ENCODE peak calls at places on chromosomes 5 and 9, in six cellular contexts. One of them, this sample, is unnamed.

GRCh38 chr5:154278172-154278571 is 87.6 kb downstream of the GALNT10 start:
- DNase-seq in CD4-positive, alpha-beta T cell: no peak
- DNase-seq in AG09309: no peak
- DNase-seq in activated CD8-positive, alpha-beta T cell treated with anti-CD3 and anti-CD28 coated beads for 36 hours: no peak
- DNase-seq in RWPE1: no peak
- DNase-seq in mammary epithelial cell: no peak
- DNase-seq in this sample: no peak

GRCh38 chr5:74185599-74185998 is 454.9 kb downstream of the ENC1 start:
- DNase-seq in mammary epithelial cell: no peak
- DNase-seq in AG09309: no peak
- DNase-seq in activated CD8-positive, alpha-beta T cell treated with anti-CD3 and anti-CD28 coated beads for 36 hours: no peak
- DNase-seq in CD4-positive, alpha-beta T cell: no peak
- DNase-seq in RWPE1: no peak
- DNase-seq in this sample: no peak

GRCh38 chr5:123122273-123122672 is 33.2 kb downstream of the PRDM6 start:
- DNase-seq in AG09309: no peak
- DNase-seq in mammary epithelial cell: no peak
- DNase-seq in RWPE1: no peak
- DNase-seq in activated CD8-positive, alpha-beta T cell treated with anti-CD3 and anti-CD28 coated beads for 36 hours: no peak
- DNase-seq in CD4-positive, alpha-beta T cell: no peak
- DNase-seq in this sample: no peak

GRCh38 chr9:133321411-133321935 is 14.5 kb downstream of the SURF6 start:
- DNase-seq in CD4-positive, alpha-beta T cell: no peak
- DNase-seq in mammary epithelial cell: no peak
- DNase-seq in activated CD8-positive, alpha-beta T cell treated with anti-CD3 and anti-CD28 coated beads for 36 hours: no peak
- DNase-seq in AG09309: no peak
- DNase-seq in RWPE1: no peak
- DNase-seq in this sample: no peak

GRCh38 chr9:130499804-130500263 is 55.1 kb downstream of the ASS1 start:
- DNase-seq in AG09309: no peak
- DNase-seq in RWPE1: peak
- DNase-seq in CD4-positive, alpha-beta T cell: no peak
- DNase-seq in mammary epithelial cell: peak
- DNase-seq in activated CD8-positive, alpha-beta T cell treated with anti-CD3 and anti-CD28 coated beads for 36 hours: peak
- DNase-seq in this sample: no peak

GRCh38 chr9:133933426-133934026 is 58.6 kb downstream of the VAV2 start:
- DNase-seq in CD4-positive, alpha-beta T cell: no peak
- DNase-seq in mammary epithelial cell: no peak
- DNase-seq in RWPE1: no peak
- DNase-seq in AG09309: no peak
- DNase-seq in activated CD8-positive, alpha-beta T cell treated with anti-CD3 and anti-CD28 coated beads for 36 hours: no peak
- DNase-seq in this sample: no peak

GRCh38 chr5:58871648-58872242 is 288.9 kb downstream of the RAB3C start:
- DNase-seq in CD4-positive, alpha-beta T cell: no peak
- DNase-seq in activated CD8-positive, alpha-beta T cell treated with anti-CD3 and anti-CD28 coated beads for 36 hours: peak
- DNase-seq in RWPE1: peak
- DNase-seq in AG09309: peak
- DNase-seq in mammary epithelial cell: peak
- DNase-seq in this sample: peak

GRCh38 chr9:76649894-76650293 is 114.3 kb upstream of the PCA3 start:
- DNase-seq in CD4-positive, alpha-beta T cell: no peak
- DNase-seq in AG09309: no peak
- DNase-seq in mammary epithelial cell: no peak
- DNase-seq in activated CD8-positive, alpha-beta T cell treated with anti-CD3 and anti-CD28 coated beads for 36 hours: no peak
- DNase-seq in RWPE1: no peak
- DNase-seq in this sample: no peak

GRCh38 chr5:82635561-82636288 is 357.6 kb upstream of the RPS23 start:
- DNase-seq in RWPE1: peak
- DNase-seq in mammary epithelial cell: peak
- DNase-seq in CD4-positive, alpha-beta T cell: no peak
- DNase-seq in AG09309: no peak
- DNase-seq in activated CD8-positive, alpha-beta T cell treated with anti-CD3 and anti-CD28 coated beads for 36 hours: no peak
- DNase-seq in this sample: no peak

GRCh38 chr5:126351138-126351537 is 72.1 kb upstream of the GRAMD2B start:
- DNase-seq in RWPE1: no peak
- DNase-seq in AG09309: peak
- DNase-seq in mammary epithelial cell: peak
- DNase-seq in activated CD8-positive, alpha-beta T cell treated with anti-CD3 and anti-CD28 coated beads for 36 hours: no peak
- DNase-seq in CD4-positive, alpha-beta T cell: no peak
- DNase-seq in this sample: no peak

GRCh38 chr9:94624621-94625020 is 14.7 kb downstream of the FBP1 start:
- DNase-seq in AG09309: no peak
- DNase-seq in RWPE1: no peak
- DNase-seq in mammary epithelial cell: no peak
- DNase-seq in activated CD8-positive, alpha-beta T cell treated with anti-CD3 and anti-CD28 coated beads for 36 hours: no peak
- DNase-seq in CD4-positive, alpha-beta T cell: no peak
- DNase-seq in this sample: no peak

GRCh38 chr9:94622087-94622486 is 17.2 kb downstream of the FBP1 start:
- DNase-seq in activated CD8-positive, alpha-beta T cell treated with anti-CD3 and anti-CD28 coated beads for 36 hours: no peak
- DNase-seq in mammary epithelial cell: no peak
- DNase-seq in AG09309: no peak
- DNase-seq in CD4-positive, alpha-beta T cell: no peak
- DNase-seq in RWPE1: no peak
- DNase-seq in this sample: no peak

GRCh38 chr9:94627287-94627686 is 12.0 kb downstream of the FBP1 start:
- DNase-seq in RWPE1: no peak
- DNase-seq in mammary epithelial cell: no peak
- DNase-seq in CD4-positive, alpha-beta T cell: no peak
- DNase-seq in AG09309: no peak
- DNase-seq in activated CD8-positive, alpha-beta T cell treated with anti-CD3 and anti-CD28 coated beads for 36 hours: no peak
- DNase-seq in this sample: no peak

GRCh38 chr9:94625835-94626234 is 13.5 kb downstream of the FBP1 start:
- DNase-seq in activated CD8-positive, alpha-beta T cell treated with anti-CD3 and anti-CD28 coated beads for 36 hours: peak
- DNase-seq in AG09309: no peak
- DNase-seq in mammary epithelial cell: no peak
- DNase-seq in CD4-positive, alpha-beta T cell: no peak
- DNase-seq in RWPE1: no peak
- DNase-seq in this sample: no peak

DNA sequence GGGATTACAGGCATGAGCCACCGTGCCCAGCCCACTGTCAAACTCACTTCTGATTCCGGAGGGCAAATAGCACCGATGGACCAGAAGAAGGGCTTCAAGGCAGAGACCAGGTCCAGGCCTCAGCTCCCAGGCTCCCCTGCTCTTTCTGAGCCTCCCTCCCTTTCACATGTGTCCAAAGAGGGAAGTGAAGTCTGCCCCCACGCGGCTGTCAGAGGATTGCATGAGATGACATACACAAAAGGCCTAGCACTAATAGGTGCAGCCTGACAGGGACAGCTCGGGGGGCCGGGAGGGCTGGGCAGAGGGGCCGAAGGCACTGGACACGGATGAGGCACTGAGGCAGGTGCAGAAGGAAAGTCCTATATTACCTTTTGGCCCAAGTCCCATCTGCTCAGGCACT is 16.1 kb downstream of the FBP1 start:
- DNase-seq in AG09309: no peak
- DNase-seq in CD4-positive, alpha-beta T cell: no peak
- DNase-seq in RWPE1: peak
- DNase-seq in activated CD8-positive, alpha-beta T cell treated with anti-CD3 and anti-CD28 coated beads for 36 hours: peak
- DNase-seq in mammary epithelial cell: no peak
- DNase-seq in this sample: peak
- TF ChIP-seq CTCF in AG09309: peak
- TF ChIP-seq CTCF in CD4-positive, alpha-beta T cell: no peak
- TF ChIP-seq CTCF in RWPE1: no peak
- TF ChIP-seq CTCF in activated CD8-positive, alpha-beta T cell treated with anti-CD3 and anti-CD28 coated beads for 36 hours: peak
- TF ChIP-seq CTCF in mammary epithelial cell: peak
- TF ChIP-seq CTCF in this sample: peak

GRCh38 chr9:86354048-86354881 is at the start of gene TUT7:
- DNase-seq in activated CD8-positive, alpha-beta T cell treated with anti-CD3 and anti-CD28 coated beads for 36 hours: peak
- DNase-seq in RWPE1: peak
- DNase-seq in mammary epithelial cell: peak
- DNase-seq in CD4-positive, alpha-beta T cell: peak
- DNase-seq in AG09309: peak
- DNase-seq in this sample: peak

GRCh38 chr9:86357091-86357866 is 3.1 kb upstream of the TUT7 start:
- DNase-seq in RWPE1: no peak
- DNase-seq in mammary epithelial cell: no peak
- DNase-seq in activated CD8-positive, alpha-beta T cell treated with anti-CD3 and anti-CD28 coated beads for 36 hours: no peak
- DNase-seq in CD4-positive, alpha-beta T cell: no peak
- DNase-seq in AG09309: no peak
- DNase-seq in this sample: no peak

GRCh38 chr9:86353591-86354047 is 591 bp downstream of the TUT7 start:
- DNase-seq in AG09309: no peak
- DNase-seq in RWPE1: peak
- DNase-seq in activated CD8-positive, alpha-beta T cell treated with anti-CD3 and anti-CD28 coated beads for 36 hours: peak
- DNase-seq in CD4-positive, alpha-beta T cell: no peak
- DNase-seq in mammary epithelial cell: peak
- DNase-seq in this sample: no peak

GRCh38 chr9:86355814-86356213 is 1.6 kb upstream of the TUT7 start:
- DNase-seq in CD4-positive, alpha-beta T cell: no peak
- DNase-seq in activated CD8-positive, alpha-beta T cell treated with anti-CD3 and anti-CD28 coated beads for 36 hours: no peak
- DNase-seq in AG09309: no peak
- DNase-seq in RWPE1: peak
- DNase-seq in mammary epithelial cell: peak
- DNase-seq in this sample: no peak

DNA sequence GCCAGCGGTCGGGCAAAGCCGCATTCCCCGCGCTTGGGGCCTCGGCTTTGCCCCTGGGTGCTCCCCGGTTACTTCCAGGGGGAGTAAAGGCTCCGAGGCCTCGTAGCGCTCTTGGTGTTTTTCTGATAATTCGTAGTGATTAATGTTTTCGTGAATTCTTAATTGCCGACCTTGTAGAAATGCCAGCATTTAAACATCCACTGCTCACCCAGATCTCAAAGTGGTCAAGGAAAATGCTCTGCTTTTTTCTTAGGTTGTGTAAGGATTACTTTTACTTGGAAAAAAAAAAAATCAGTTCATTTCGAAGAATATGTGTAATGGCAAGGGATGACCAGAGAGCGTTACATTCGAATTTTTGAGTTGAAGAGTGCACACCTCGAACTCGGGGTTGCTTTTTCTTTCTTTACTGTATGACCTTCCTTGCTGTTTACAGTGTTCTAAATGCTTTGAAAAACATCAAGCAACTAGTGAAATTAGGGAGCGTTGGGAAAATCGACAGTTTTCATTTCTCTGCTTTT is 731 bp upstream of the TUT7 start:
- DNase-seq in activated CD8-positive, alpha-beta T cell treated with anti-CD3 and anti-CD28 coated beads for 36 hours: no peak
- DNase-seq in AG09309: no peak
- DNase-seq in RWPE1: peak
- DNase-seq in CD4-positive, alpha-beta T cell: no peak
- DNase-seq in mammary epithelial cell: no peak
- DNase-seq in this sample: no peak
- TF ChIP-seq CTCF in activated CD8-positive, alpha-beta T cell treated with anti-CD3 and anti-CD28 coated beads for 36 hours: no peak
- TF ChIP-seq CTCF in AG09309: peak
- TF ChIP-seq CTCF in RWPE1: no peak
- TF ChIP-seq CTCF in CD4-positive, alpha-beta T cell: no peak
- TF ChIP-seq CTCF in mammary epithelial cell: peak
- TF ChIP-seq CTCF in this sample: peak

GRCh38 chr5:68418230-68418629 is 202.7 kb downstream of the PIK3R1 start:
- DNase-seq in CD4-positive, alpha-beta T cell: no peak
- DNase-seq in mammary epithelial cell: no peak
- DNase-seq in activated CD8-positive, alpha-beta T cell treated with anti-CD3 and anti-CD28 coated beads for 36 hours: no peak
- DNase-seq in RWPE1: no peak
- DNase-seq in AG09309: no peak
- DNase-seq in this sample: no peak

GRCh38 chr5:68419101-68419636 is 203.6 kb downstream of the PIK3R1 start:
- DNase-seq in CD4-positive, alpha-beta T cell: no peak
- DNase-seq in activated CD8-positive, alpha-beta T cell treated with anti-CD3 and anti-CD28 coated beads for 36 hours: no peak
- DNase-seq in AG09309: no peak
- DNase-seq in RWPE1: no peak
- DNase-seq in mammary epithelial cell: no peak
- DNase-seq in this sample: no peak

GRCh38 chr5:68418680-68419079 is 203.1 kb downstream of the PIK3R1 start:
- DNase-seq in mammary epithelial cell: no peak
- DNase-seq in AG09309: no peak
- DNase-seq in RWPE1: no peak
- DNase-seq in CD4-positive, alpha-beta T cell: no peak
- DNase-seq in activated CD8-positive, alpha-beta T cell treated with anti-CD3 and anti-CD28 coated beads for 36 hours: no peak
- DNase-seq in this sample: no peak

GRCh38 chr5:68420476-68421344 is 205.2 kb downstream of the PIK3R1 start:
- DNase-seq in RWPE1: no peak
- DNase-seq in AG09309: no peak
- DNase-seq in mammary epithelial cell: no peak
- DNase-seq in activated CD8-positive, alpha-beta T cell treated with anti-CD3 and anti-CD28 coated beads for 36 hours: no peak
- DNase-seq in CD4-positive, alpha-beta T cell: no peak
- DNase-seq in this sample: no peak

DNA sequence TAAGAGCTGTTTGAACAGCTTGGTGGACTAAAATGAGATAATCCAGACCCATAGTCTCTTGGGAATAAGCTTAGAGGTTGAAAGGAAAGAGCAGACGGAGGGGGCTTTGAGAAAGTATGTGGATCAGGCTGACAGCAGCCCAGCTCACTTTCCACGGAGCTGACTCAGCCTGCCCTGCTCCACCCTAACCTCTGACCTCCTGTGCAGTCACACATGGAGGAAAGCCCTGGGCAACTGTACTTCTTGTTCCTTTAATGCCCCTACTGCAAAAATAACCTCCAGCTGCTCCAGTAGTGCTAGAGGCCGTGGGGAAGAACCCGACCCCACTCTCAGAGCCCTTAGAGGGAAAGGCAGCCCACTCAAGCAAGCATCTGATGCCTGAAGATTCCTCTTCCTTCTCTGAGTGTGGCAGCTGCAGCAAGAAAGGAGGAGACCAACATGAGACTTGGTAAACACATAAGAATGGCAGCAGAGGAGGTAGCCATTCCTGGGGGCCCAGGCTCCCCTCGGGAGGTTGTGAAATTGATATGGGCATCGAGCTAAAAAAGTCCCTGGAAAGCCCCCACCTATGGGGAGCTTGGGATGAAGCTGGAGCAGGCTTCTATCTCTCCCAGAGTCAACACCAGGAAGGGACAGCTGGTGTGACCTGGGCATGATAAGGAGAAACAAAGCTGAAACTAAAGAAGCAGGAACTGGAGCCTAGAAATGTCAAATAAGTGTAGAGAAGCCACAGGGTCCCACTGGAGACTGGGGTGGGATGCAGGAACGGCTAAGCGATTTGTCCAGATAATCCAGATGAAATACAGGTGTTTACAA is 204.3 kb downstream of the PIK3R1 start:
- DNase-seq in RWPE1: peak
- DNase-seq in CD4-positive, alpha-beta T cell: no peak
- DNase-seq in activated CD8-positive, alpha-beta T cell treated with anti-CD3 and anti-CD28 coated beads for 36 hours: no peak
- DNase-seq in AG09309: no peak
- DNase-seq in mammary epithelial cell: no peak
- DNase-seq in this sample: no peak
- TF ChIP-seq CTCF in RWPE1: no peak
- TF ChIP-seq CTCF in CD4-positive, alpha-beta T cell: no peak
- TF ChIP-seq CTCF in activated CD8-positive, alpha-beta T cell treated with anti-CD3 and anti-CD28 coated beads for 36 hours: no peak
- TF ChIP-seq CTCF in AG09309: no peak
- TF ChIP-seq CTCF in mammary epithelial cell: no peak
- TF ChIP-seq CTCF in this sample: no peak

DNA sequence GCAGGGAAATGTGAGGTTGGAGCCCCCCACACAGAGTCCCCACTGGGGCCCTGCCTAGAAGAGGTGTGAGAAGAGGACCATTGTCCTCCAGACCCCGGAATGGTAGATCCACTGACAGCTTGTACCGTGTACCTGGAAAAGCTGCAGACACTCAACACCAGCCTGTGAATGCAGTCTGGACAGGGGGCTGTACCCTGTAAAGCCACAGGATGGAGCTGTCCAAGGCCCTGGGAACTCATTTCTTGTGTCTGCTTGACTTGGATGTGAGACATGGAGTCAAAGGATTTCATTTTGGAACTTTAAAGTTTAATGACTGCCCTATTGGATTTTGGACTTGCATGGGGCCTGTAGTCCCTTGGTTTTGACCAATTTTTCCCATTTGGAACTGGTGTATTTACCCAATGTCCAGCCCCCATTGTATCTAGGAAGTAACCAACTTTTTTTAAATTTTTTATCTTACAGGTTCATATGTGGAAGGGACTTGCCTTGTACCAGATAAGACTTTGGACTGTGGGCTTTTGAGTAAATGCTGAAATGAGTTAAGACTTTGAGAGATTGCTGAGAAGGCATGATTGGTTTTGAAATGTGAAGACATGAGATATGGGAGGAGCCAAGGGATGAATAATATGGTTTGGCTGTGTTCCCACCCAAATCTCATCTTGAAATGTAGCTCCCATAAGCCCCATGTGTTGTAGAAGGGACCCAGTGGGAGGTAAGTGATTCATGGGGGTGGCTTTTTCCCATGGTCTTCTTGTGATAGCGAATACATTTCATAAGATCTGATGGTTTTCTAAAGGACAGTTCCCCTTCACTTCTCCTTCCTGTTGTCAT is 535.2 kb upstream of the MEF2C start:
- DNase-seq in activated CD8-positive, alpha-beta T cell treated with anti-CD3 and anti-CD28 coated beads for 36 hours: no peak
- DNase-seq in AG09309: no peak
- DNase-seq in RWPE1: no peak
- DNase-seq in mammary epithelial cell: no peak
- DNase-seq in CD4-positive, alpha-beta T cell: no peak
- DNase-seq in this sample: no peak
- TF ChIP-seq CTCF in activated CD8-positive, alpha-beta T cell treated with anti-CD3 and anti-CD28 coated beads for 36 hours: no peak
- TF ChIP-seq CTCF in AG09309: no peak
- TF ChIP-seq CTCF in RWPE1: no peak
- TF ChIP-seq CTCF in mammary epithelial cell: no peak
- TF ChIP-seq CTCF in CD4-positive, alpha-beta T cell: no peak
- TF ChIP-seq CTCF in this sample: no peak